ENCODE peak calls at places on chromosomes 7 and 10, in ten cellular contexts. One of them, this sample, is unnamed. For H3K27me3, the result is how much of the 10 kb centered on the place peaks cover.

GRCh38 chr7:36985866-36986402 is 261.6 kb upstream of the AOAH start:
- DNase-seq in ascending aorta: no peak
- DNase-seq in AG04450: no peak
- DNase-seq in heart left ventricle: no peak
- DNase-seq in thoracic aorta: no peak
- DNase-seq in cardiac muscle cell: no peak
- DNase-seq in aorta: no peak
- DNase-seq in psoas muscle: no peak
- DNase-seq in H9: no peak
- DNase-seq in SK-N-SH: peak
- DNase-seq in this sample: peak

GRCh38 chr7:41027428-41028115 is 675.3 kb downstream of the INHBA start:
- DNase-seq in ascending aorta: no peak
- DNase-seq in AG04450: peak
- DNase-seq in heart left ventricle: no peak
- DNase-seq in thoracic aorta: no peak
- DNase-seq in cardiac muscle cell: peak
- DNase-seq in aorta: no peak
- DNase-seq in psoas muscle: no peak
- DNase-seq in H9: no peak
- DNase-seq in SK-N-SH: no peak
- DNase-seq in this sample: no peak

GRCh38 chr10:79399242-79399831 is 46.1 kb downstream of the ZCCHC24 start:
- DNase-seq in ascending aorta: peak
- DNase-seq in AG04450: peak
- DNase-seq in heart left ventricle: peak
- DNase-seq in thoracic aorta: peak
- DNase-seq in cardiac muscle cell: peak
- DNase-seq in aorta: peak
- DNase-seq in psoas muscle: peak
- DNase-seq in H9: peak
- DNase-seq in SK-N-SH: peak
- DNase-seq in this sample: peak

GRCh38 chr7:56007891-56008290 is 43.4 kb downstream of the PSPH start:
- DNase-seq in ascending aorta: no peak
- DNase-seq in AG04450: no peak
- DNase-seq in heart left ventricle: no peak
- DNase-seq in thoracic aorta: no peak
- DNase-seq in cardiac muscle cell: peak
- DNase-seq in aorta: no peak
- DNase-seq in psoas muscle: no peak
- DNase-seq in H9: no peak
- DNase-seq in SK-N-SH: no peak
- DNase-seq in this sample: no peak

GRCh38 chr7:5143935-5144903 is 45.8 kb upstream of the WIPI2 start:
- DNase-seq in ascending aorta: no peak
- DNase-seq in AG04450: no peak
- DNase-seq in heart left ventricle: no peak
- DNase-seq in thoracic aorta: no peak
- DNase-seq in cardiac muscle cell: peak
- DNase-seq in aorta: peak
- DNase-seq in psoas muscle: peak
- DNase-seq in H9: no peak
- DNase-seq in SK-N-SH: peak
- DNase-seq in this sample: peak

GRCh38 chr10:100653957-100654834 is 91.2 kb upstream of the PAX2 start:
- DNase-seq in ascending aorta: no peak
- DNase-seq in AG04450: no peak
- DNase-seq in heart left ventricle: no peak
- DNase-seq in thoracic aorta: no peak
- DNase-seq in cardiac muscle cell: peak
- DNase-seq in aorta: no peak
- DNase-seq in psoas muscle: no peak
- DNase-seq in H9: peak
- DNase-seq in SK-N-SH: peak
- DNase-seq in this sample: no peak

GRCh38 chr10:50522908-50523307 is 100.8 kb downstream of the SGMS1 start:
- DNase-seq in ascending aorta: no peak
- DNase-seq in AG04450: no peak
- DNase-seq in heart left ventricle: no peak
- DNase-seq in thoracic aorta: no peak
- DNase-seq in cardiac muscle cell: no peak
- DNase-seq in aorta: no peak
- DNase-seq in psoas muscle: no peak
- DNase-seq in H9: no peak
- DNase-seq in SK-N-SH: no peak
- DNase-seq in this sample: no peak

GRCh38 chr10:70619271-70620019 is 16.9 kb upstream of the PRF1 start:
- DNase-seq in ascending aorta: no peak
- DNase-seq in AG04450: no peak
- DNase-seq in heart left ventricle: no peak
- DNase-seq in thoracic aorta: no peak
- DNase-seq in cardiac muscle cell: peak
- DNase-seq in aorta: no peak
- DNase-seq in psoas muscle: no peak
- DNase-seq in H9: no peak
- DNase-seq in SK-N-SH: no peak
- DNase-seq in this sample: no peak

GRCh38 chr10:69088801-69089501 is 1.0 kb downstream of the SRGN start:
- DNase-seq in ascending aorta: no peak
- DNase-seq in AG04450: no peak
- DNase-seq in heart left ventricle: no peak
- DNase-seq in thoracic aorta: no peak
- DNase-seq in cardiac muscle cell: peak
- DNase-seq in aorta: no peak
- DNase-seq in psoas muscle: no peak
- DNase-seq in H9: no peak
- DNase-seq in SK-N-SH: no peak
- DNase-seq in this sample: no peak

GRCh38 chr10:124694467-124695195 is 49.5 kb downstream of the FAM53B start:
- DNase-seq in ascending aorta: no peak
- DNase-seq in AG04450: no peak
- DNase-seq in heart left ventricle: peak
- DNase-seq in thoracic aorta: no peak
- DNase-seq in cardiac muscle cell: no peak
- DNase-seq in aorta: peak
- DNase-seq in psoas muscle: no peak
- DNase-seq in H9: no peak
- DNase-seq in SK-N-SH: no peak
- DNase-seq in this sample: no peak
- H3K27ac ChIP-seq in ascending aorta: no peak
- H3K27ac ChIP-seq in AG04450: no peak
- H3K27ac ChIP-seq in heart left ventricle: peak
- H3K27ac ChIP-seq in thoracic aorta: no peak
- H3K27ac ChIP-seq in cardiac muscle cell: peak
- H3K27ac ChIP-seq in aorta: no peak
- H3K27ac ChIP-seq in psoas muscle: peak
- H3K27ac ChIP-seq in H9: no peak
- H3K27ac ChIP-seq in SK-N-SH: no peak
- H3K27ac ChIP-seq in this sample: no peak

GRCh38 chr7:27174077-27175004 is at the start of gene HOXA10:
- DNase-seq in ascending aorta: peak
- DNase-seq in AG04450: no peak
- DNase-seq in heart left ventricle: peak
- DNase-seq in thoracic aorta: no peak
- DNase-seq in cardiac muscle cell: no peak
- DNase-seq in aorta: peak
- DNase-seq in psoas muscle: no peak
- DNase-seq in H9: peak
- DNase-seq in SK-N-SH: no peak
- DNase-seq in this sample: no peak
- H3K27me3 ChIP-seq in ascending aorta: half or more
- H3K27me3 ChIP-seq in AG04450: half or more
- H3K27me3 ChIP-seq in heart left ventricle: half or more
- H3K27me3 ChIP-seq in thoracic aorta: under half
- H3K27me3 ChIP-seq in cardiac muscle cell: half or more
- H3K27me3 ChIP-seq in aorta: under half
- H3K27me3 ChIP-seq in psoas muscle: under half
- H3K27me3 ChIP-seq in H9: half or more
- H3K27me3 ChIP-seq in SK-N-SH: half or more
- H3K27me3 ChIP-seq in this sample: under half

GRCh38 chr7:45726883-45727282 is 146.0 kb downstream of the CCDC201 start:
- DNase-seq in ascending aorta: no peak
- DNase-seq in AG04450: no peak
- DNase-seq in heart left ventricle: no peak
- DNase-seq in thoracic aorta: no peak
- DNase-seq in cardiac muscle cell: no peak
- DNase-seq in aorta: no peak
- DNase-seq in psoas muscle: no peak
- DNase-seq in H9: peak
- DNase-seq in SK-N-SH: no peak
- DNase-seq in this sample: no peak
- H3K27ac ChIP-seq in ascending aorta: no peak
- H3K27ac ChIP-seq in AG04450: no peak
- H3K27ac ChIP-seq in heart left ventricle: no peak
- H3K27ac ChIP-seq in thoracic aorta: no peak
- H3K27ac ChIP-seq in cardiac muscle cell: no peak
- H3K27ac ChIP-seq in aorta: no peak
- H3K27ac ChIP-seq in psoas muscle: no peak
- H3K27ac ChIP-seq in H9: no peak
- H3K27ac ChIP-seq in SK-N-SH: no peak
- H3K27ac ChIP-seq in this sample: no peak

GRCh38 chr10:102229810-102230263 is 3.7 kb downstream of the ELOVL3 start:
- DNase-seq in ascending aorta: peak
- DNase-seq in AG04450: no peak
- DNase-seq in heart left ventricle: peak
- DNase-seq in thoracic aorta: no peak
- DNase-seq in cardiac muscle cell: peak
- DNase-seq in aorta: peak
- DNase-seq in psoas muscle: peak
- DNase-seq in H9: peak
- DNase-seq in SK-N-SH: peak
- DNase-seq in this sample: peak
- H3K27me3 ChIP-seq in ascending aorta: under half
- H3K27me3 ChIP-seq in AG04450: under half
- H3K27me3 ChIP-seq in heart left ventricle: under half
- H3K27me3 ChIP-seq in thoracic aorta: under half
- H3K27me3 ChIP-seq in cardiac muscle cell: half or more
- H3K27me3 ChIP-seq in aorta: under half
- H3K27me3 ChIP-seq in psoas muscle: under half
- H3K27me3 ChIP-seq in H9: half or more
- H3K27me3 ChIP-seq in SK-N-SH: under half
- H3K27me3 ChIP-seq in this sample: under half

This sample was measured in body of pancreas.